ENCODE peak calls at places on chromosomes 16 and 17, in seven cellular contexts. One of them, this sample, is unnamed.

GRCh38 chr17:80859004-80859941 is 132.4 kb upstream of the CHMP6 start:
- DNase-seq in right lobe of liver: peak; percentile 55
- DNase-seq in mesenchymal stem cell: peak; percentile 27
- DNase-seq in CD8-positive, alpha-beta memory T cell: no peak
- DNase-seq in AG04450: peak; percentile 85
- DNase-seq in AG09309: peak; percentile 75
- DNase-seq in CD4-positive, alpha-beta memory T cell: no peak
- DNase-seq in this sample: peak; percentile 67

GRCh38 chr17:63840591-63841349 is 1.7 kb downstream of the SMARCD2 start:
- DNase-seq in right lobe of liver: no peak
- DNase-seq in AG09309: no peak
- DNase-seq in CD8-positive, alpha-beta memory T cell: no peak
- DNase-seq in mesenchymal stem cell: peak; percentile 11
- DNase-seq in CD4-positive, alpha-beta memory T cell: no peak
- DNase-seq in AG04450: no peak
- DNase-seq in this sample: no peak

GRCh38 chr16:391885-392335 is 5.1 kb upstream of the NME4 start:
- DNase-seq in CD8-positive, alpha-beta memory T cell: peak; percentile 72
- DNase-seq in AG04450: peak; percentile 45
- DNase-seq in CD4-positive, alpha-beta memory T cell: peak; percentile 80
- DNase-seq in mesenchymal stem cell: peak; percentile 81
- DNase-seq in right lobe of liver: no peak
- DNase-seq in AG09309: peak; percentile 23
- DNase-seq in this sample: peak; percentile 51

GRCh38 chr17:58487589-58488427 is at the start of gene HSF5:
- DNase-seq in mesenchymal stem cell: no peak
- DNase-seq in CD4-positive, alpha-beta memory T cell: peak; percentile 76
- DNase-seq in AG09309: no peak
- DNase-seq in right lobe of liver: peak; percentile 38
- DNase-seq in CD8-positive, alpha-beta memory T cell: peak; percentile 81
- DNase-seq in AG04450: no peak
- DNase-seq in this sample: no peak

GRCh38 chr17:3738562-3739295 is 15.0 kb downstream of the HASPIN start:
- DNase-seq in AG09309: no peak
- DNase-seq in right lobe of liver: no peak
- DNase-seq in mesenchymal stem cell: no peak
- DNase-seq in CD8-positive, alpha-beta memory T cell: peak; percentile 60
- DNase-seq in CD4-positive, alpha-beta memory T cell: peak; percentile 71
- DNase-seq in AG04450: no peak
- DNase-seq in this sample: peak; percentile 50

GRCh38 chr16:69921125-69921524 is 30.0 kb upstream of the CLEC18A start:
- DNase-seq in AG04450: no peak
- DNase-seq in mesenchymal stem cell: no peak
- DNase-seq in right lobe of liver: no peak
- DNase-seq in CD8-positive, alpha-beta memory T cell: no peak
- DNase-seq in AG09309: no peak
- DNase-seq in CD4-positive, alpha-beta memory T cell: no peak
- DNase-seq in this sample: no peak

GRCh38 chr17:19317359-19318095 is 45.0 kb downstream of the B9D1 start:
- DNase-seq in CD8-positive, alpha-beta memory T cell: no peak
- DNase-seq in AG09309: no peak
- DNase-seq in AG04450: peak; percentile 21
- DNase-seq in right lobe of liver: peak; percentile 90
- DNase-seq in mesenchymal stem cell: peak; percentile 75
- DNase-seq in CD4-positive, alpha-beta memory T cell: no peak
- DNase-seq in this sample: peak; percentile 91

GRCh38 chr16:11781773-11782172 is 15.3 kb downstream of the ZC3H7A start:
- DNase-seq in mesenchymal stem cell: peak; percentile 43
- DNase-seq in AG04450: no peak
- DNase-seq in right lobe of liver: no peak
- DNase-seq in CD8-positive, alpha-beta memory T cell: no peak
- DNase-seq in CD4-positive, alpha-beta memory T cell: no peak
- DNase-seq in AG09309: no peak
- DNase-seq in this sample: no peak

GRCh38 chr17:8611135-8611534 is 19.4 kb downstream of the MYH10 start:
- DNase-seq in AG04450: no peak
- DNase-seq in right lobe of liver: no peak
- DNase-seq in AG09309: peak; percentile 39
- DNase-seq in CD4-positive, alpha-beta memory T cell: no peak
- DNase-seq in mesenchymal stem cell: peak; percentile 36
- DNase-seq in CD8-positive, alpha-beta memory T cell: no peak
- DNase-seq in this sample: no peak

GRCh38 chr16:57996406-57997175 is 3.9 kb downstream of the ZNF319 start:
- DNase-seq in AG09309: no peak
- DNase-seq in CD4-positive, alpha-beta memory T cell: no peak
- DNase-seq in right lobe of liver: no peak
- DNase-seq in CD8-positive, alpha-beta memory T cell: no peak
- DNase-seq in mesenchymal stem cell: no peak
- DNase-seq in AG04450: no peak
- DNase-seq in this sample: no peak

GRCh38 chr17:14107889-14108288 is 38.6 kb downstream of the COX10 start:
- DNase-seq in CD4-positive, alpha-beta memory T cell: no peak
- DNase-seq in mesenchymal stem cell: no peak
- DNase-seq in AG04450: no peak
- DNase-seq in CD8-positive, alpha-beta memory T cell: no peak
- DNase-seq in right lobe of liver: no peak
- DNase-seq in AG09309: no peak
- DNase-seq in this sample: no peak

GRCh38 chr16:77898671-77899211 is 110.4 kb downstream of the VAT1L start:
- DNase-seq in CD4-positive, alpha-beta memory T cell: no peak
- DNase-seq in mesenchymal stem cell: peak; percentile 90
- DNase-seq in CD8-positive, alpha-beta memory T cell: no peak
- DNase-seq in right lobe of liver: no peak
- DNase-seq in AG09309: peak; percentile 61
- DNase-seq in AG04450: peak; percentile 81
- DNase-seq in this sample: peak; percentile 14

GRCh38 chr17:58525239-58525638 is 10.8 kb upstream of the MTMR4 start:
- DNase-seq in right lobe of liver: no peak
- DNase-seq in CD4-positive, alpha-beta memory T cell: no peak
- DNase-seq in AG04450: peak; percentile 55
- DNase-seq in CD8-positive, alpha-beta memory T cell: no peak
- DNase-seq in mesenchymal stem cell: peak; percentile 94
- DNase-seq in AG09309: peak; percentile 63
- DNase-seq in this sample: peak; percentile 45

GRCh38 chr17:73358668-73359067 is 46.9 kb upstream of the CDC42EP4 start:
- DNase-seq in AG09309: no peak
- DNase-seq in AG04450: no peak
- DNase-seq in right lobe of liver: no peak
- DNase-seq in CD4-positive, alpha-beta memory T cell: no peak
- DNase-seq in mesenchymal stem cell: no peak
- DNase-seq in CD8-positive, alpha-beta memory T cell: no peak
- DNase-seq in this sample: no peak

GRCh38 chr17:49795372-49795771 is 6.9 kb downstream of the KAT7 start:
- DNase-seq in right lobe of liver: no peak
- DNase-seq in mesenchymal stem cell: no peak
- DNase-seq in AG04450: no peak
- DNase-seq in CD4-positive, alpha-beta memory T cell: no peak
- DNase-seq in CD8-positive, alpha-beta memory T cell: no peak
- DNase-seq in AG09309: no peak
- DNase-seq in this sample: no peak

GRCh38 chr17:56350592-56350991 is 197.3 kb downstream of the ANKFN1 start:
- DNase-seq in CD4-positive, alpha-beta memory T cell: no peak
- DNase-seq in AG09309: no peak
- DNase-seq in CD8-positive, alpha-beta memory T cell: no peak
- DNase-seq in right lobe of liver: no peak
- DNase-seq in mesenchymal stem cell: no peak
- DNase-seq in AG04450: no peak
- DNase-seq in this sample: no peak

GRCh38 chr16:7182510-7183109 is 150.0 kb upstream of the RBFOX1 start:
- DNase-seq in AG09309: no peak
- DNase-seq in CD8-positive, alpha-beta memory T cell: no peak
- DNase-seq in mesenchymal stem cell: no peak
- DNase-seq in right lobe of liver: no peak
- DNase-seq in CD4-positive, alpha-beta memory T cell: no peak
- DNase-seq in AG04450: no peak
- DNase-seq in this sample: peak; percentile 59

GRCh38 chr16:66269631-66270332 is 96.7 kb upstream of the CDH5 start:
- DNase-seq in mesenchymal stem cell: no peak
- DNase-seq in AG09309: no peak
- DNase-seq in CD8-positive, alpha-beta memory T cell: no peak
- DNase-seq in AG04450: no peak
- DNase-seq in CD4-positive, alpha-beta memory T cell: no peak
- DNase-seq in right lobe of liver: no peak
- DNase-seq in this sample: no peak
- H3K4me3 ChIP-seq in mesenchymal stem cell: peak overlapping the region; percentile 26
- H3K4me3 ChIP-seq in AG09309: no peak overlapping the region
- H3K4me3 ChIP-seq in CD8-positive, alpha-beta memory T cell: no peak overlapping the region
- H3K4me3 ChIP-seq in AG04450: peak overlapping the region; percentile 31
- H3K4me3 ChIP-seq in CD4-positive, alpha-beta memory T cell: no peak overlapping the region
- H3K4me3 ChIP-seq in right lobe of liver: peak overlapping the region; percentile 38
- H3K4me3 ChIP-seq in this sample: no peak overlapping the region

DNA sequence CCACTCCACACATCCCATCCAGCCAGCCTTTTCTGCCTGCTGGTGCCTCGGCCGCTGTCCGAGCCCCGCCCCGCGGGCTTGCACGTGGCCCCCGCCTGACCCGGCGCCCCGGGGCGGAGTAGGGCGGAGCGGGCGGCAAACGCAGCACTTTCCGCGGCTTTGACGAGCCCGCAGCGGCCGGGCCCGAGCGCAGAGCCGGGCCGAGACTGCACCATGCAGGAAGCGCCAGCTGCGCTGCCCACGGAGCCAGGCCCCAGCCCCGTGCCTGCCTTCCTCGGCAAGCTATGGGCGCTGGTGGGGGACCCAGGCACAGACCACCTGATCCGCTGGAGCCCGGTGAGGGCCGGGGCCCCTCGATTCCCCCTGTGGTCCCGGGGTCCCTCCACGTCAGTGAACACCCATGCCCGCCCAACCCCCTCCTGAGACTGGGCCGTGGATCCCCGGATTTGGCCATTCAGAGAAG is at the start of gene HSF4:
- DNase-seq in CD8-positive, alpha-beta memory T cell: no peak
- DNase-seq in right lobe of liver: peak; percentile 79
- DNase-seq in CD4-positive, alpha-beta memory T cell: no peak
- DNase-seq in AG09309: no peak
- DNase-seq in mesenchymal stem cell: no peak
- DNase-seq in AG04450: no peak
- DNase-seq in this sample: peak; percentile 59
- H3K4me3 ChIP-seq in CD8-positive, alpha-beta memory T cell: peak within 1 kb of the TSS; percentile 32
- H3K4me3 ChIP-seq in right lobe of liver: peak within 1 kb of the TSS; percentile 47
- H3K4me3 ChIP-seq in CD4-positive, alpha-beta memory T cell: no peak within 1 kb of the TSS
- H3K4me3 ChIP-seq in AG09309: no peak within 1 kb of the TSS
- H3K4me3 ChIP-seq in mesenchymal stem cell: peak within 1 kb of the TSS; percentile 73
- H3K4me3 ChIP-seq in AG04450: peak within 1 kb of the TSS; percentile 43
- H3K4me3 ChIP-seq in this sample: no peak within 1 kb of the TSS

DNA sequence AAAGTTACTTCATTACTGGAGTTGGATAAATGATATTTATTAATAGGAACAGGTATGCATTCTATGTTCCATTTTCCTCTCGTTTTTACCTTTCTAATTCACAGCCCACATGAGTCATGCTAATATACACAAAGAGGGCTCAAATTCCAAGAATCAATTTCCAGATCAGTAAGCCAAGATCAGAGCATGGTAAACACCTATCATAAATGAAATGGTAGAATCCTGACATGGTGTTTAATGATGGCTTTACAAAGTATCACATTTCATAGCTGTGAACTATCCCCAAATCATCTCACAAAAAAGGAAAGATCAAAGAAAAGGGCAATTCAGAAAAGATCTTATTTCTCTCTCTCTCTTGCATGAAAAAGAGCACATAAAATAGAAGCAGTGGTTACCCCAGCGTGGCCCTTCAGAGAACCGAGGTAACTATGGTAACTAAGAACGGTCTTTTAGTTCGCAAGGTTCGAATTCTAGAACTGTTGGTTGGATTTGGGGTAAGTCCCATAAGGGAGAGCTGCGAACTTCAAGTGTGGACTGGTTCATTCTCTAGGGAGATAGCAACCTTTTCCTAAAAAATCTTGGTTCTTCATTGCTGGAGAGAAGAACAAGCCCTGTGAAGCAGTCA is 73.0 kb downstream of the MARCHF10 start:
- DNase-seq in CD4-positive, alpha-beta memory T cell: no peak
- DNase-seq in right lobe of liver: no peak
- DNase-seq in AG04450: no peak
- DNase-seq in AG09309: no peak
- DNase-seq in mesenchymal stem cell: no peak
- DNase-seq in CD8-positive, alpha-beta memory T cell: no peak
- DNase-seq in this sample: no peak
- H3K4me3 ChIP-seq in CD4-positive, alpha-beta memory T cell: no peak overlapping the region
- H3K4me3 ChIP-seq in right lobe of liver: no peak overlapping the region
- H3K4me3 ChIP-seq in AG04450: no peak overlapping the region
- H3K4me3 ChIP-seq in AG09309: no peak overlapping the region
- H3K4me3 ChIP-seq in mesenchymal stem cell: no peak overlapping the region
- H3K4me3 ChIP-seq in CD8-positive, alpha-beta memory T cell: no peak overlapping the region
- H3K4me3 ChIP-seq in this sample: no peak overlapping the region

DNA sequence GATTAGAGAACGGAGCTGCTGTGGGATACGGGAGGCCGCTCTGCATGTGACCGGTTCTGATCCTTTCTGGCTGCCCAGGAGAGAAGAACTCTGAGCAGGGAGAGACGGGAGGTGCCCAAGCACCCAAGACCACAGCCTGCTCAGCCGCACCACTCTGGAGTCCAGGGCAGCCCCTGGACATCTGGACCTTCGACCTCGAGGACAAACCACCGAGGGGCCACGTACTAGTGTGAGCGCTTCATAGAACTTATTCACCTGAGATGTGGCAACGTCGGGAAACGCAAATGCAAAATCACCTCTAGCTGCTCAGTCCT is 5.9 kb downstream of the RNF166 start:
- DNase-seq in AG09309: no peak
- DNase-seq in right lobe of liver: no peak
- DNase-seq in CD8-positive, alpha-beta memory T cell: no peak
- DNase-seq in mesenchymal stem cell: no peak
- DNase-seq in AG04450: no peak
- DNase-seq in CD4-positive, alpha-beta memory T cell: no peak
- DNase-seq in this sample: no peak
- H3K4me3 ChIP-seq in AG09309: no peak overlapping the region
- H3K4me3 ChIP-seq in right lobe of liver: no peak overlapping the region
- H3K4me3 ChIP-seq in CD8-positive, alpha-beta memory T cell: peak overlapping the region; percentile 97
- H3K4me3 ChIP-seq in mesenchymal stem cell: no peak overlapping the region
- H3K4me3 ChIP-seq in AG04450: no peak overlapping the region
- H3K4me3 ChIP-seq in CD4-positive, alpha-beta memory T cell: peak overlapping the region; percentile 78
- H3K4me3 ChIP-seq in this sample: no peak overlapping the region

GRCh38 chr16:53153130-53153529 is 98.3 kb downstream of the CHD9 start:
- DNase-seq in right lobe of liver: no peak
- DNase-seq in AG04450: no peak
- DNase-seq in CD8-positive, alpha-beta memory T cell: no peak
- DNase-seq in CD4-positive, alpha-beta memory T cell: no peak
- DNase-seq in mesenchymal stem cell: no peak
- DNase-seq in AG09309: no peak
- DNase-seq in this sample: no peak
- H3K4me3 ChIP-seq in right lobe of liver: no peak overlapping the region
- H3K4me3 ChIP-seq in AG04450: no peak overlapping the region
- H3K4me3 ChIP-seq in CD8-positive, alpha-beta memory T cell: no peak overlapping the region
- H3K4me3 ChIP-seq in CD4-positive, alpha-beta memory T cell: no peak overlapping the region
- H3K4me3 ChIP-seq in mesenchymal stem cell: no peak overlapping the region
- H3K4me3 ChIP-seq in AG09309: no peak overlapping the region
- H3K4me3 ChIP-seq in this sample: no peak overlapping the region

This sample was measured in hepatocyte.